ENCODE peak calls at places on chromosomes 11 and 22, in five cellular contexts. One of them, this sample, is unnamed.

GRCh38 chr22:50250555-50251471 is at the start of gene HDAC10:
- DNase-seq in CD8-positive, alpha-beta memory T cell: peak; percentile 73
- DNase-seq in SJCRH30: peak; percentile 90
- DNase-seq in DND-41: peak; percentile 90
- DNase-seq in neuronal stem cell: peak; percentile 83
- DNase-seq in this sample: peak; percentile 91

GRCh38 chr11:11594162-11594561 is 27.6 kb downstream of the GALNT18 start:
- DNase-seq in CD8-positive, alpha-beta memory T cell: no peak
- DNase-seq in SJCRH30: no peak
- DNase-seq in DND-41: no peak
- DNase-seq in neuronal stem cell: no peak
- DNase-seq in this sample: no peak

GRCh38 chr11:64519541-64519940 is 71.5 kb upstream of the SLC22A12 start:
- DNase-seq in CD8-positive, alpha-beta memory T cell: no peak
- DNase-seq in SJCRH30: no peak
- DNase-seq in DND-41: no peak
- DNase-seq in neuronal stem cell: no peak
- DNase-seq in this sample: no peak

GRCh38 chr11:92259861-92260260 is 35.2 kb downstream of the FAT3 start:
- DNase-seq in CD8-positive, alpha-beta memory T cell: no peak
- DNase-seq in SJCRH30: peak; percentile 70
- DNase-seq in DND-41: no peak
- DNase-seq in neuronal stem cell: no peak
- DNase-seq in this sample: no peak

GRCh38 chr11:27427183-27427980 is 45.2 kb downstream of the LGR4 start:
- DNase-seq in CD8-positive, alpha-beta memory T cell: no peak
- DNase-seq in SJCRH30: no peak
- DNase-seq in DND-41: no peak
- DNase-seq in neuronal stem cell: no peak
- DNase-seq in this sample: no peak

GRCh38 chr11:132093861-132094260 is 723.4 kb downstream of the NTM start:
- DNase-seq in CD8-positive, alpha-beta memory T cell: no peak
- DNase-seq in SJCRH30: no peak
- DNase-seq in DND-41: no peak
- DNase-seq in neuronal stem cell: no peak
- DNase-seq in this sample: no peak

GRCh38 chr11:76313913-76314740 is 66.8 kb downstream of the THAP12 start:
- DNase-seq in CD8-positive, alpha-beta memory T cell: no peak
- DNase-seq in SJCRH30: no peak
- DNase-seq in DND-41: no peak
- DNase-seq in neuronal stem cell: no peak
- DNase-seq in this sample: no peak

GRCh38 chr22:17143101-17143500 is 16.0 kb downstream of the HDHD5 start:
- DNase-seq in CD8-positive, alpha-beta memory T cell: no peak
- DNase-seq in SJCRH30: no peak
- DNase-seq in DND-41: no peak
- DNase-seq in neuronal stem cell: no peak
- DNase-seq in this sample: no peak

GRCh38 chr11:72789493-72790131 is 4.2 kb downstream of the STARD10 start:
- DNase-seq in CD8-positive, alpha-beta memory T cell: no peak
- DNase-seq in SJCRH30: no peak
- DNase-seq in DND-41: no peak
- DNase-seq in neuronal stem cell: no peak
- DNase-seq in this sample: no peak

GRCh38 chr22:29740216-29740615 is 20.4 kb downstream of the CABP7 start:
- DNase-seq in CD8-positive, alpha-beta memory T cell: no peak
- DNase-seq in SJCRH30: no peak
- DNase-seq in DND-41: no peak
- DNase-seq in neuronal stem cell: no peak
- DNase-seq in this sample: no peak

GRCh38 chr11:131943296-131943695 is 572.9 kb downstream of the NTM start:
- DNase-seq in CD8-positive, alpha-beta memory T cell: no peak
- DNase-seq in SJCRH30: no peak
- DNase-seq in DND-41: no peak
- DNase-seq in neuronal stem cell: no peak
- DNase-seq in this sample: no peak

GRCh38 chr11:72673943-72674828 is at the start of gene PDE2A:
- DNase-seq in CD8-positive, alpha-beta memory T cell: no peak
- DNase-seq in SJCRH30: no peak
- DNase-seq in DND-41: no peak
- DNase-seq in neuronal stem cell: no peak
- DNase-seq in this sample: peak; percentile 86

GRCh38 chr11:94734563-94735275 is 33.4 kb upstream of the AMOTL1 start:
- DNase-seq in CD8-positive, alpha-beta memory T cell: no peak
- DNase-seq in SJCRH30: no peak
- DNase-seq in DND-41: peak; percentile 34
- DNase-seq in neuronal stem cell: no peak
- DNase-seq in this sample: peak; percentile 59

GRCh38 chr11:15819679-15820286 is 536.6 kb downstream of the SOX6 start:
- DNase-seq in CD8-positive, alpha-beta memory T cell: no peak
- DNase-seq in SJCRH30: peak; percentile 64
- DNase-seq in DND-41: peak; percentile 53
- DNase-seq in neuronal stem cell: no peak
- DNase-seq in this sample: peak; percentile 58

GRCh38 chr11:35163707-35164496 is 24.9 kb downstream of the CD44 start:
- DNase-seq in CD8-positive, alpha-beta memory T cell: peak; percentile 49
- DNase-seq in SJCRH30: no peak
- DNase-seq in DND-41: peak; percentile 49
- DNase-seq in neuronal stem cell: no peak
- DNase-seq in this sample: no peak

GRCh38 chr22:44906999-44907644 is 102.7 kb downstream of the PHF21B start:
- DNase-seq in CD8-positive, alpha-beta memory T cell: no peak
- DNase-seq in SJCRH30: no peak
- DNase-seq in DND-41: no peak
- DNase-seq in neuronal stem cell: no peak
- DNase-seq in this sample: no peak

GRCh38 chr22:49521787-49522224 is 305.9 kb downstream of the BRD1 start:
- DNase-seq in CD8-positive, alpha-beta memory T cell: no peak
- DNase-seq in SJCRH30: no peak
- DNase-seq in DND-41: no peak
- DNase-seq in neuronal stem cell: no peak
- DNase-seq in this sample: no peak

GRCh38 chr22:32331236-32331917 is 26.3 kb upstream of the RFPL3 start:
- DNase-seq in CD8-positive, alpha-beta memory T cell: no peak
- DNase-seq in SJCRH30: no peak
- DNase-seq in DND-41: no peak
- DNase-seq in neuronal stem cell: no peak
- DNase-seq in this sample: no peak

GRCh38 chr11:121654506-121655480 is 202.0 kb upstream of the SORL1-AS1 start:
- DNase-seq in CD8-positive, alpha-beta memory T cell: no peak
- DNase-seq in SJCRH30: no peak
- DNase-seq in DND-41: no peak
- DNase-seq in neuronal stem cell: no peak
- DNase-seq in this sample: no peak

GRCh38 chr11:89381094-89381493 is 110.1 kb downstream of the NOX4 start:
- DNase-seq in CD8-positive, alpha-beta memory T cell: no peak
- DNase-seq in SJCRH30: no peak
- DNase-seq in DND-41: no peak
- DNase-seq in neuronal stem cell: no peak
- DNase-seq in this sample: no peak

GRCh38 chr11:103007521-103007920 is 52.0 kb upstream of the MMP13 start:
- DNase-seq in CD8-positive, alpha-beta memory T cell: no peak
- DNase-seq in SJCRH30: no peak
- DNase-seq in DND-41: no peak
- DNase-seq in neuronal stem cell: no peak
- DNase-seq in this sample: no peak

GRCh38 chr11:114083256-114084252 is 24.0 kb downstream of the ZBTB16 start:
- DNase-seq in CD8-positive, alpha-beta memory T cell: no peak
- DNase-seq in SJCRH30: no peak
- DNase-seq in DND-41: no peak
- DNase-seq in neuronal stem cell: no peak
- DNase-seq in this sample: no peak

GRCh38 chr11:44589301-44589700 is 23.8 kb downstream of the CD82 start:
- DNase-seq in CD8-positive, alpha-beta memory T cell: no peak
- DNase-seq in SJCRH30: no peak
- DNase-seq in DND-41: no peak
- DNase-seq in neuronal stem cell: no peak
- DNase-seq in this sample: no peak

GRCh38 chr11:13150487-13150886 is 127.1 kb upstream of the BMAL1 start:
- DNase-seq in CD8-positive, alpha-beta memory T cell: no peak
- DNase-seq in SJCRH30: no peak
- DNase-seq in DND-41: no peak
- DNase-seq in neuronal stem cell: no peak
- DNase-seq in this sample: no peak

GRCh38 chr22:42908082-42908746 is 51.1 kb upstream of the ARFGAP3 start:
- DNase-seq in CD8-positive, alpha-beta memory T cell: no peak
- DNase-seq in SJCRH30: peak; percentile 88
- DNase-seq in DND-41: no peak
- DNase-seq in neuronal stem cell: no peak
- DNase-seq in this sample: no peak

GRCh38 chr22:26229910-26230309 is 60.6 kb downstream of the SEZ6L start:
- DNase-seq in CD8-positive, alpha-beta memory T cell: no peak
- DNase-seq in SJCRH30: no peak
- DNase-seq in DND-41: no peak
- DNase-seq in neuronal stem cell: no peak
- DNase-seq in this sample: no peak

GRCh38 chr11:34149786-34150185 is 44.4 kb downstream of the NAT10 start:
- DNase-seq in CD8-positive, alpha-beta memory T cell: no peak
- DNase-seq in SJCRH30: no peak
- DNase-seq in DND-41: no peak
- DNase-seq in neuronal stem cell: no peak
- DNase-seq in this sample: peak; percentile 40

GRCh38 chr11:83938148-83938547 is 652.0 kb upstream of the CCDC90B start:
- DNase-seq in CD8-positive, alpha-beta memory T cell: no peak
- DNase-seq in SJCRH30: no peak
- DNase-seq in DND-41: no peak
- DNase-seq in neuronal stem cell: no peak
- DNase-seq in this sample: no peak

GRCh38 chr11:30357872-30358271 is 35.0 kb downstream of the ARL14EP start:
- DNase-seq in CD8-positive, alpha-beta memory T cell: no peak
- DNase-seq in SJCRH30: no peak
- DNase-seq in DND-41: no peak
- DNase-seq in neuronal stem cell: no peak
- DNase-seq in this sample: no peak

GRCh38 chr11:123188508-123189165 is 6.4 kb downstream of the CLMP start:
- DNase-seq in CD8-positive, alpha-beta memory T cell: no peak
- DNase-seq in SJCRH30: peak; percentile 48
- DNase-seq in DND-41: no peak
- DNase-seq in neuronal stem cell: no peak
- DNase-seq in this sample: no peak

GRCh38 chr11:128247235-128247594 is 340.1 kb downstream of the ETS1 start:
- DNase-seq in CD8-positive, alpha-beta memory T cell: no peak
- DNase-seq in SJCRH30: no peak
- DNase-seq in DND-41: no peak
- DNase-seq in neuronal stem cell: no peak
- DNase-seq in this sample: no peak

GRCh38 chr11:114273071-114273470 is 23.1 kb upstream of the NNMT start:
- DNase-seq in CD8-positive, alpha-beta memory T cell: no peak
- DNase-seq in SJCRH30: no peak
- DNase-seq in DND-41: no peak
- DNase-seq in neuronal stem cell: no peak
- DNase-seq in this sample: no peak

GRCh38 chr22:49381595-49382450 is 445.9 kb downstream of the BRD1 start:
- DNase-seq in CD8-positive, alpha-beta memory T cell: no peak
- DNase-seq in SJCRH30: no peak
- DNase-seq in DND-41: no peak
- DNase-seq in neuronal stem cell: no peak
- DNase-seq in this sample: no peak

GRCh38 chr11:19164881-19165280 is 36.9 kb downstream of the CSRP3 start:
- DNase-seq in CD8-positive, alpha-beta memory T cell: no peak
- DNase-seq in SJCRH30: no peak
- DNase-seq in DND-41: no peak
- DNase-seq in neuronal stem cell: no peak
- DNase-seq in this sample: peak; percentile 10
- H3K36me3 ChIP-seq in CD8-positive, alpha-beta memory T cell: peaks cover 15% of the 10 kb centered on the region
- H3K36me3 ChIP-seq in SJCRH30: peaks cover 21% of the 10 kb centered on the region
- H3K36me3 ChIP-seq in DND-41: peaks cover 52% of the 10 kb centered on the region
- H3K36me3 ChIP-seq in neuronal stem cell: peaks cover 4% of the 10 kb centered on the region
- H3K36me3 ChIP-seq in this sample: no peaks in the 10 kb centered on the region

GRCh38 chr11:46374815-46375214 is 6.7 kb upstream of the MDK start:
- DNase-seq in CD8-positive, alpha-beta memory T cell: no peak
- DNase-seq in SJCRH30: no peak
- DNase-seq in DND-41: no peak
- DNase-seq in neuronal stem cell: no peak
- DNase-seq in this sample: no peak
- H3K4me1 ChIP-seq in CD8-positive, alpha-beta memory T cell: no peaks in the 10 kb centered on the region
- H3K4me1 ChIP-seq in SJCRH30: no peaks in the 10 kb centered on the region
- H3K4me1 ChIP-seq in DND-41: no peaks in the 10 kb centered on the region
- H3K4me1 ChIP-seq in neuronal stem cell: peaks cover 14% of the 10 kb centered on the region
- H3K4me1 ChIP-seq in this sample: no peaks in the 10 kb centered on the region

GRCh38 chr22:38296372-38296771 is 20.9 kb downstream of the CSNK1E start:
- DNase-seq in CD8-positive, alpha-beta memory T cell: no peak
- DNase-seq in SJCRH30: no peak
- DNase-seq in DND-41: no peak
- DNase-seq in neuronal stem cell: no peak
- DNase-seq in this sample: no peak
- H3K36me3 ChIP-seq in CD8-positive, alpha-beta memory T cell: peaks cover 31% of the 10 kb centered on the region
- H3K36me3 ChIP-seq in SJCRH30: peaks cover 52% of the 10 kb centered on the region
- H3K36me3 ChIP-seq in DND-41: peaks cover 96% of the 10 kb centered on the region
- H3K36me3 ChIP-seq in neuronal stem cell: peaks cover 87% of the 10 kb centered on the region
- H3K36me3 ChIP-seq in this sample: peaks cover 91% of the 10 kb centered on the region

GRCh38 chr22:40511604-40512003 is 124.9 kb downstream of the MRTFA start:
- DNase-seq in CD8-positive, alpha-beta memory T cell: no peak
- DNase-seq in SJCRH30: no peak
- DNase-seq in DND-41: no peak
- DNase-seq in neuronal stem cell: no peak
- DNase-seq in this sample: no peak

GRCh38 chr22:40509401-40510134 is 127.0 kb downstream of the MRTFA start:
- DNase-seq in CD8-positive, alpha-beta memory T cell: no peak
- DNase-seq in SJCRH30: no peak
- DNase-seq in DND-41: no peak
- DNase-seq in neuronal stem cell: no peak
- DNase-seq in this sample: no peak

GRCh38 chr22:40510965-40511364 is 125.6 kb downstream of the MRTFA start:
- DNase-seq in CD8-positive, alpha-beta memory T cell: no peak
- DNase-seq in SJCRH30: no peak
- DNase-seq in DND-41: no peak
- DNase-seq in neuronal stem cell: no peak
- DNase-seq in this sample: no peak

GRCh38 chr22:40517631-40518030 is 118.9 kb downstream of the MRTFA start:
- DNase-seq in CD8-positive, alpha-beta memory T cell: no peak
- DNase-seq in SJCRH30: no peak
- DNase-seq in DND-41: no peak
- DNase-seq in neuronal stem cell: no peak
- DNase-seq in this sample: no peak

DNA sequence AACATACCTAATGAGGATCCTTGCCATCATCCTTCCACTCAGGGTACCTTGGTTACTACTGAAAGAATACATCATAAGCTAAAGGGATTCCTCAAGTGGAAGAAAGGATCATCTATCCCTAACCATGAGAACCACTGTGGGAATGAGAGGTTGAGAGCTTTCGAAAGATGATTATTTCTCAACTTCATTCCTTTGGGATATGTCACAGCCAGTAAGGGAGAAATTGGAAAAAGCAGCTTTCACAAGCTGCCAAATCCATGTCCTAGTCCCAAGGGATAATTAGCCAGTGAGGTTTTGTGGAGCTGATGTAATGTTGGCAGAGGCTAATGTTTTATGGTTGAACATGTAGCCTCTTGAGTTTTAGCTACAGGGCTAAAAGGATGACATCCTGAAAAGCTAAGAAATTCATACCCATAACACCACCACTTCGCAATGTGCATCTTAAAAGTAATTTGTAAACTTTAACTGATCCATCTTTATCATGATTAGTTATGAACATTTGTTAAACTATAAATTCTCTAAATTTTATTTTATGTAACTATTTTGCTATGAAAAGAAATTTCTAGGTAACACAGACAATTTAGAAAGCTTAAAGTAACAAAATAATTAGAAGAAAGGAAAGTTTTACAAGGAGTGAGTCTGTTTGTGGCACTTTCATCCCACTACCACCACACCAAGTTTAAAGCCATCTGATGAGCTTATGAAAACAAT is 123.9 kb downstream of the MRTFA start:
- DNase-seq in CD8-positive, alpha-beta memory T cell: no peak
- DNase-seq in SJCRH30: peak; percentile 13
- DNase-seq in DND-41: no peak
- DNase-seq in neuronal stem cell: no peak
- DNase-seq in this sample: no peak
- H3K4me1 ChIP-seq in CD8-positive, alpha-beta memory T cell: no peaks in the 10 kb centered on the region
- H3K4me1 ChIP-seq in SJCRH30: peaks cover 8% of the 10 kb centered on the region
- H3K4me1 ChIP-seq in DND-41: no peaks in the 10 kb centered on the region
- H3K4me1 ChIP-seq in neuronal stem cell: peaks cover 4% of the 10 kb centered on the region
- H3K4me1 ChIP-seq in this sample: no peaks in the 10 kb centered on the region

This sample was measured in BE2C.